ENCODE peak calls at places on chromosomes 6 and 20, in seven cellular contexts. N is AG04450, X is dorsolateral prefrontal cortex, T is PC-3, H is IMR-90, M is suprapubic skin, Q is hepatocyte. C is an unnamed sample.

GRCh38 chr20:17690144-17690543 is 8.1 kb upstream of the RRBP1 start:
- DNase-seq in H (no peak), Q (no peak), N (no peak), M (no peak), T (no peak), X (no peak), C (no peak)

GRCh38 chr20:61483336-61484067 is 231.4 kb downstream of the CDH4 start:
- DNase-seq in Q (no peak), T (no peak), X (no peak), N (no peak), H (no peak), M (no peak), C (no peak)

GRCh38 chr6:3825851-3826581 is 23.2 kb upstream of the FAM50B start:
- DNase-seq in T (peak), H (peak), M (peak), X (peak), Q (peak), N (peak), C (peak)

GRCh38 chr6:2505624-2506023 is 245.1 kb downstream of the MYLK4 start:
- DNase-seq in N (no peak), Q (no peak), X (no peak), T (peak), M (no peak), H (no peak), C (no peak)

GRCh38 chr6:29014729-29015608 is 9.9 kb upstream of the ZNF311 start:
- DNase-seq in N (no peak), M (no peak), X (no peak), H (no peak), T (no peak), Q (no peak), C (no peak)

GRCh38 chr20:33051333-33051732 is 2.4 kb upstream of the BPIFB3 start:
- DNase-seq in X (no peak), N (no peak), H (no peak), M (no peak), T (no peak), Q (no peak), C (no peak)

GRCh38 chr6:33018418-33018817 is 9.0 kb upstream of the HLA-DOA start:
- DNase-seq in M (no peak), N (no peak), Q (no peak), X (no peak), T (no peak), H (no peak), C (no peak)

GRCh38 chr20:8796088-8796665 is 272.7 kb upstream of the PLCB4 start:
- DNase-seq in Q (no peak), T (no peak), N (no peak), M (no peak), X (no peak), H (peak), C (no peak)

GRCh38 chr6:142879527-142879926 is 65.4 kb downstream of the HIVEP2 start:
- DNase-seq in T (no peak), X (no peak), Q (no peak), N (no peak), M (no peak), H (no peak), C (no peak)

GRCh38 chr6:35034411-35035171 is 106.5 kb downstream of the TCP11 start:
- DNase-seq in Q (no peak), N (no peak), H (no peak), X (no peak), T (peak), M (no peak), C (no peak)

GRCh38 chr6:54618597-54618996 is 228.0 kb upstream of the FAM83B start:
- DNase-seq in M (no peak), X (no peak), H (no peak), Q (no peak), T (no peak), N (no peak), C (no peak)

GRCh38 chr20:46060301-46060881 is 29.4 kb downstream of the NCOA5 start:
- DNase-seq in X (no peak), Q (no peak), M (no peak), H (no peak), N (no peak), T (no peak), C (no peak)

GRCh38 chr6:132167966-132168365 is 216.8 kb upstream of the CCN2 start:
- DNase-seq in Q (no peak), X (no peak), H (no peak), M (no peak), T (peak), N (no peak), C (no peak)

GRCh38 chr6:52571099-52571755 is 5.6 kb downstream of the TRAM2 start:
- DNase-seq in H (no peak), Q (peak), X (no peak), N (no peak), T (no peak), M (no peak), C (no peak)

GRCh38 chr20:10419550-10420133 is 14.4 kb downstream of the MKKS start:
- DNase-seq in T (peak), X (no peak), M (no peak), N (no peak), Q (no peak), H (peak), C (peak)

GRCh38 chr6:4352731-4353130 is 217.4 kb upstream of the ECI2 start:
- DNase-seq in H (peak), N (no peak), T (no peak), Q (no peak), M (no peak), X (no peak), C (no peak)

GRCh38 chr6:24382220-24382540 is 20.6 kb upstream of the MRS2 start:
- DNase-seq in Q (no peak), N (no peak), H (no peak), T (peak), X (no peak), M (no peak), C (no peak)

GRCh38 chr6:12637960-12638641 is 78.5 kb upstream of the PHACTR1 start:
- DNase-seq in T (peak), Q (peak), N (no peak), H (peak), M (no peak), X (peak), C (peak)

GRCh38 chr6:34239893-34240292 is 3.2 kb downstream of the HMGA1 start:
- DNase-seq in N (no peak), M (no peak), T (no peak), H (no peak), X (no peak), Q (no peak), C (no peak)

GRCh38 chr6:1848752-1849151 is 239.0 kb downstream of the FOXC1 start:
- DNase-seq in Q (no peak), T (no peak), X (no peak), H (no peak), M (no peak), N (no peak), C (no peak)

GRCh38 chr6:155432293-155432692 is 23.3 kb downstream of the NOX3 start:
- DNase-seq in M (no peak), N (no peak), T (peak), Q (no peak), X (no peak), H (peak), C (no peak)

GRCh38 chr6:5457036-5457435 is 195.7 kb downstream of the FARS2 start:
- DNase-seq in T (peak), X (peak), M (no peak), Q (no peak), H (peak), N (no peak), C (peak)

GRCh38 chr6:115612796-115613479 is 447.8 kb downstream of the FRK start:
- DNase-seq in Q (no peak), N (no peak), H (no peak), X (no peak), T (no peak), M (no peak), C (no peak)

GRCh38 chr6:5044866-5045265 is 40.3 kb upstream of the PPP1R3G start:
- DNase-seq in T (no peak), M (no peak), N (no peak), H (no peak), X (no peak), Q (no peak), C (no peak)

GRCh38 chr20:51354191-51354768 is 188.2 kb downstream of the NFATC2 start:
- DNase-seq in N (no peak), M (no peak), Q (no peak), H (peak), T (peak), X (no peak), C (no peak)

GRCh38 chr6:22880686-22881433 is 311.5 kb downstream of the HDGFL1 start:
- DNase-seq in H (peak), N (peak), Q (peak), M (no peak), T (peak), X (no peak), C (peak)

GRCh38 chr6:187252-187840 is 104.9 kb upstream of the DUSP22 start:
- DNase-seq in M (peak), N (no peak), T (no peak), Q (peak), X (no peak), H (no peak), C (no peak)

GRCh38 chr20:51752343-51752951 is 15.7 kb downstream of the ATP9A start:
- DNase-seq in T (peak), Q (peak), X (no peak), N (peak), H (peak), M (no peak), C (peak)

GRCh38 chr6:137849709-137850093 is 17.4 kb upstream of the TNFAIP3 start:
- DNase-seq in M (no peak), X (no peak), T (no peak), N (no peak), H (no peak), Q (no peak), C (no peak)

GRCh38 chr6:96304997-96305396 is 216.6 kb upstream of the UFL1 start:
- DNase-seq in N (no peak), H (no peak), Q (no peak), X (no peak), T (peak), M (no peak), C (peak)

GRCh38 chr6:110814488-110815259 is 595 bp downstream of the CDK19 start:
- DNase-seq in H (peak), N (no peak), Q (peak), T (peak), M (peak), X (peak), C (peak)

GRCh38 chr6:69994251-69994650 is 127.9 kb downstream of the COL19A1 start:
- DNase-seq in X (no peak), H (no peak), M (no peak), T (peak), Q (no peak), N (no peak), C (no peak)

GRCh38 chr6:31822038-31822821 is 5.3 kb upstream of the HSPA1B start:
- DNase-seq in N (no peak), M (peak), T (peak), H (peak), X (peak), Q (peak), C (peak)

GRCh38 chr6:74128536-74128935 is 432.5 kb downstream of the CD109 start:
- DNase-seq in X (no peak), Q (no peak), H (peak), T (no peak), N (no peak), M (no peak), C (no peak)

GRCh38 chr6:128482642-128483041 is 37.8 kb downstream of the PTPRK start:
- DNase-seq in H (no peak), T (no peak), X (no peak), N (no peak), Q (no peak), M (no peak), C (no peak)

GRCh38 chr20:58576590-58576944 is 61.4 kb upstream of the APCDD1L start:
- DNase-seq in N (no peak), M (no peak), T (no peak), H (no peak), X (no peak), Q (no peak), C (no peak)

GRCh38 chr20:22597303-22597702 is 12.9 kb upstream of the FOXA2 start:
- DNase-seq in X (no peak), Q (no peak), N (no peak), H (no peak), T (no peak), M (no peak), C (no peak)

GRCh38 chr6:156767603-156768467 is 9.3 kb upstream of the ARID1B start:
- DNase-seq in X (no peak), M (no peak), H (peak), Q (no peak), N (no peak), T (no peak), C (no peak)

GRCh38 chr6:54737247-54737646 is 109.3 kb upstream of the FAM83B start:
- DNase-seq in Q (no peak), X (no peak), T (no peak), M (no peak), H (no peak), N (no peak), C (no peak)

DNA sequence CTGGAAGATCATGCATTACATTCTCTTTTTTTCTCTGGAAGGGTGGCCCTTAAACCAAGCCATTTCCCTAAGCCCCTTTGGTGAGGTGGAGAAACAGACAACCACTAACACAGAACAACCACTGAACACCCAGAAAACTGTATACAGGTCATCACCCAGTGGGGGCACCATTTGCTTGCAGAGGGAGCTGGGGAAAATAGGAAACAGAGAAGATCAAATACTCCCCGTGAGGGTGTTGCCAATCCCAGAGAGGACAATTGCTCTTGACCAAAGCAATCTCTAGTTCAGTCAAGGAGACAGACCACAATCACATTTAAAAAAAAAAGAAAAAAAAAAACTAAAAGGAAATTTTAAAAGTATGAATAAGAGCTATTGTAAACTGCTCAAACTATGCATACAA is 865 bp upstream of the DAAM2 start:
- DNase-seq in Q (no peak), X (no peak), N (no peak), H (no peak), M (no peak), T (no peak), C (peak)
- TF ChIP-seq CTCF in Q (peak), X (peak), N (no peak), H (peak), M (no peak), T (peak), C (no peak)

GRCh38 chr20:1965520-1966278 is 28.2 kb downstream of the PDYN start:
- DNase-seq in H (peak), M (peak), X (peak), T (peak), Q (peak), N (peak), C (peak)
- TF ChIP-seq CTCF in H (peak), M (peak), X (peak), T (peak), Q (peak), N (peak), C (peak)

GRCh38 chr6:43953794-43954310 is 173.4 kb downstream of the MRPL14 start:
- DNase-seq in X (no peak), M (no peak), H (no peak), N (no peak), T (no peak), Q (peak), C (no peak)
- TF ChIP-seq CTCF in X (no peak), M (no peak), H (peak), N (peak), T (peak), Q (peak), C (peak)

DNA sequence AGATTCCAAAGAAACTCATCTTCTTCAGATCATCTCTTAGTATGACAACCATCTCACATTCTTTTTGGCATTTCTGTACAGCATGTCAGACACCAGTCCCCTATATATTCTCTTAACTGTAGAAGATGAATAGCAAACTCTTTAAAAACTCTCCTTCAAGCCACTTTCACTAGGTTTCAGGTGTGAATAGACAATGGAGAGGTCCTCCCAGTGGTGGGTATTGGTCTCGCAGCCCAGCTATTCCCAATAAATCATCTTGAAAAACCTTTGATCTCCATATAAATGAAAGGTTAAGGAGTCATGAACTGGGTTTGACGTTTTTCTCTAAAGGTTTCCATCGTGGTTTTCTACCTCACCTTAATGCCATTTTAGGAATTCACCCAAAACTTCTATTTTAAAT is 180.0 kb downstream of the GJA1 start:
- DNase-seq in M (no peak), X (no peak), H (no peak), T (peak), N (no peak), Q (no peak), C (no peak)
- TF ChIP-seq CTCF in M (no peak), X (no peak), H (peak), T (peak), N (peak), Q (peak), C (no peak)

GRCh38 chr6:45718901-45719300 is 296.8 kb downstream of the CLIC5 start:
- DNase-seq in Q (no peak), N (no peak), H (peak), M (no peak), X (no peak), T (no peak), C (no peak)

GRCh38 chr6:45724511-45724910 is 291.1 kb downstream of the CLIC5 start:
- DNase-seq in T (peak), M (no peak), H (peak), Q (peak), X (no peak), N (peak), C (peak)

GRCh38 chr6:45724027-45724426 is 291.6 kb downstream of the CLIC5 start:
- DNase-seq in T (no peak), H (no peak), N (no peak), M (no peak), Q (no peak), X (no peak), C (no peak)

GRCh38 chr6:45722876-45723275 is 292.8 kb downstream of the CLIC5 start:
- DNase-seq in T (peak), M (no peak), H (no peak), X (no peak), N (no peak), Q (no peak), C (no peak)

GRCh38 chr6:45721665-45722064 is 294.0 kb downstream of the CLIC5 start:
- DNase-seq in Q (no peak), H (no peak), N (no peak), M (no peak), T (no peak), X (no peak), C (no peak)
- TF ChIP-seq CTCF in Q (no peak), H (no peak), N (no peak), M (no peak), T (peak), X (no peak), C (no peak)

DNA sequence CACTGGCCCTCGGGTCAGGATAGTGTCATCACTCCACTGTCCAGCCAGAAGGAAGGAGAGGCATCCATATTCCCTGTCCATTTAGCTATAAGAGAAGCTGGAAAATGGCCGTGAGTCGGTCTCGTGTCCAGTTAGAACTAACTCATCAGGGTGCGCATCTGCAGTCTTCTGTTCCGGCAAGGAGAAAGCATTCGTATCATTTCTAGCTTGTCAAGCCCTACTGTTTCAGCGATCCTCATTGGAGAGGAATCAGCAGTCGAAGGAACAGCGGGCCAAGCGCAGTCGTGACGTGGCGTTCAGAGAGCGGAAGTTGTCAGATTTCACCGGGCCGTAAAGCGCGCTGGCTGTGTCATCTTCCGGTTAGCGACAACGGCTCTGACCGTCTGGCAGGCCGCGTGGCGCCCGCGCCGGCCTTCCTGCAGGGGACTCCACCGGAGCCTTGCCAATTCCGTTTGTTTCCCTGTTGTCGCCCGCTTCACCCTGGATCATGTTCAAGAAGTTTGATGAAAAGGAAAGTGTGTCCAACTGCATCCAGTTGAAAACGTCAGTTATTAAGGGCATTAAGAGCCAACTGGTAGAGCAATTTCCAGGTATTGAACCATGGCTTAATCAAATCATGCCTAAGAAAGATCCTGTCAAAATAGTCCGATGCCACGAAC is 32.9 kb downstream of the HM13 start:
- DNase-seq in M (peak), N (peak), H (peak), X (peak), T (peak), Q (peak), C (peak)
- TF ChIP-seq CTCF in M (no peak), N (no peak), H (no peak), X (no peak), T (no peak), Q (no peak), C (no peak)

DNA sequence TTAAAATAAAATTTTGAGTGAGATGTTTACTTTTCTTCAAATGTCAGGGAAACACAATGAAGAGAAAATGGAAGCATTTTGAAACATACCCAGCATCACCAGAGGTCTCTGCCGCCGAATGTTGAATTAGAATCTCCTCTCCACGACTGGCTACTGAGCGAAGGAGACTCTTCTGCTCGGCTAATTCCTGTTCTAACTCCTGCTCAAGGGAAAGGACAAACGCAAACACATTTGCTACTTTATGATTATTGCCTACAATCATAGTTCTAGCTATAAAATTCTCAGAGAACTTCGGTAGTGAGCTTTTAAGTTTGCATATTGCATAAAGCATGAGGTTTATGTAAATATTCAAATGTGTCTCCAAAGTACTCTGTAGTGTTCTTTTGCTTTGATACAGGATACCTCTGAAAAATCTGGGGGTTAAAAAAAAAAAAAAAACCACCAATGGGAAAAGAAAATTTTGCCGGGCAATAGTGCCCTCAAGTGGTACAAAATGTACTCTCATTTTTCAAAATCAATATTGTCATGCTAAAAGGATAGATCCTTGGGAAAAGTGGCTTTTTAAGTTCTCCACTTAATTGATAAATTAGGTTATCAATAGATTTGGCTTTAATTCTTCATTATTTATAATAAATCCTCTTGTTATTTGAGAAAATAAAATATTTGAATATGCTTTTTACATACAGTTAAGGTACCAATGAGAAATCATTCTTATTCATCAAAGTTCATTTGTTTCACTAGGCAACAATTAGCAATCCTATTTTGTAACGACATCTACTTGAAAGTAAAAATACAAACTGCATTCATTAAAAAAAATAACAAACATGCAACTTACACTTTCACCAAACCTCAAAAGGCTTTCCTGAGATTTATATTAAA is 369.0 kb downstream of the SYNE1 start:
- DNase-seq in X (no peak), Q (peak), N (no peak), H (no peak), T (peak), M (no peak), C (peak)
- TF ChIP-seq CTCF in X (peak), Q (peak), N (peak), H (peak), T (peak), M (peak), C (peak)